ENCODE peak calls at places on chromosomes 2 and 18, in nine cellular contexts. One of them, this sample, is unnamed.

GRCh38 chr2:31962757-31963361 is 47.9 kb downstream of the MEMO1 start:
- DNase-seq in stomach: no peak
- DNase-seq in HCT116: no peak
- DNase-seq in CD8-positive, alpha-beta T cell: no peak
- DNase-seq in neural progenitor cell: no peak
- DNase-seq in CD4-positive, alpha-beta T cell: no peak
- DNase-seq in adrenal gland: peak; percentile 43
- DNase-seq in BE2C: no peak
- DNase-seq in ascending aorta: no peak
- DNase-seq in this sample: no peak

GRCh38 chr2:3661149-3661660 is 3.2 kb downstream of the ALLC start:
- DNase-seq in CD4-positive, alpha-beta T cell: no peak
- DNase-seq in adrenal gland: no peak
- DNase-seq in HCT116: no peak
- DNase-seq in CD8-positive, alpha-beta T cell: no peak
- DNase-seq in stomach: no peak
- DNase-seq in neural progenitor cell: no peak
- DNase-seq in BE2C: no peak
- DNase-seq in ascending aorta: no peak
- DNase-seq in this sample: no peak

GRCh38 chr2:113211226-113212105 is 37.7 kb downstream of the PSD4 start:
- DNase-seq in adrenal gland: peak; percentile 53
- DNase-seq in CD8-positive, alpha-beta T cell: no peak
- DNase-seq in BE2C: no peak
- DNase-seq in neural progenitor cell: no peak
- DNase-seq in HCT116: peak; percentile 23
- DNase-seq in stomach: no peak
- DNase-seq in CD4-positive, alpha-beta T cell: no peak
- DNase-seq in ascending aorta: no peak
- DNase-seq in this sample: no peak

GRCh38 chr2:84495539-84496146 is 20.7 kb upstream of the DNAH6 start:
- DNase-seq in adrenal gland: peak; percentile 11
- DNase-seq in stomach: no peak
- DNase-seq in ascending aorta: no peak
- DNase-seq in neural progenitor cell: peak; percentile 72
- DNase-seq in BE2C: no peak
- DNase-seq in HCT116: peak; percentile 70
- DNase-seq in CD4-positive, alpha-beta T cell: peak; percentile 17
- DNase-seq in CD8-positive, alpha-beta T cell: peak; percentile 25
- DNase-seq in this sample: no peak

GRCh38 chr2:225272173-225272572 is 127.3 kb upstream of the NYAP2 start:
- DNase-seq in HCT116: no peak
- DNase-seq in neural progenitor cell: no peak
- DNase-seq in CD4-positive, alpha-beta T cell: no peak
- DNase-seq in ascending aorta: no peak
- DNase-seq in adrenal gland: no peak
- DNase-seq in BE2C: no peak
- DNase-seq in stomach: no peak
- DNase-seq in CD8-positive, alpha-beta T cell: no peak
- DNase-seq in this sample: no peak

GRCh38 chr2:40213071-40213470 is 238.8 kb downstream of the SLC8A1 start:
- DNase-seq in adrenal gland: no peak
- DNase-seq in HCT116: no peak
- DNase-seq in CD8-positive, alpha-beta T cell: no peak
- DNase-seq in stomach: no peak
- DNase-seq in CD4-positive, alpha-beta T cell: no peak
- DNase-seq in neural progenitor cell: peak; percentile 15
- DNase-seq in BE2C: no peak
- DNase-seq in ascending aorta: no peak
- DNase-seq in this sample: no peak

GRCh38 chr18:57891707-57892391 is 88.7 kb upstream of the ATP8B1 start:
- DNase-seq in neural progenitor cell: no peak
- DNase-seq in BE2C: no peak
- DNase-seq in CD4-positive, alpha-beta T cell: no peak
- DNase-seq in ascending aorta: no peak
- DNase-seq in adrenal gland: no peak
- DNase-seq in HCT116: no peak
- DNase-seq in CD8-positive, alpha-beta T cell: no peak
- DNase-seq in stomach: no peak
- DNase-seq in this sample: no peak

GRCh38 chr2:231926180-231926741 is at the start of gene NPPC:
- DNase-seq in neural progenitor cell: peak; percentile 89
- DNase-seq in ascending aorta: peak; percentile 53
- DNase-seq in CD8-positive, alpha-beta T cell: peak; percentile 51
- DNase-seq in HCT116: no peak
- DNase-seq in CD4-positive, alpha-beta T cell: no peak
- DNase-seq in BE2C: peak; percentile 90
- DNase-seq in adrenal gland: peak; percentile 34
- DNase-seq in stomach: peak; percentile 34
- DNase-seq in this sample: peak; percentile 83

GRCh38 chr2:144596074-144596871 is 76.4 kb upstream of the ZEB2 start:
- DNase-seq in BE2C: no peak
- DNase-seq in adrenal gland: peak; percentile 38
- DNase-seq in HCT116: no peak
- DNase-seq in stomach: no peak
- DNase-seq in neural progenitor cell: peak; percentile 55
- DNase-seq in ascending aorta: no peak
- DNase-seq in CD4-positive, alpha-beta T cell: no peak
- DNase-seq in CD8-positive, alpha-beta T cell: no peak
- DNase-seq in this sample: no peak

GRCh38 chr2:27079233-27080139 is 1.1 kb downstream of the EMILIN1 start:
- DNase-seq in HCT116: no peak
- DNase-seq in ascending aorta: no peak
- DNase-seq in BE2C: peak; percentile 41
- DNase-seq in neural progenitor cell: no peak
- DNase-seq in adrenal gland: no peak
- DNase-seq in CD4-positive, alpha-beta T cell: no peak
- DNase-seq in CD8-positive, alpha-beta T cell: no peak
- DNase-seq in stomach: no peak
- DNase-seq in this sample: no peak

GRCh38 chr2:232484628-232485332 is 2.9 kb downstream of the ECEL1 start:
- DNase-seq in CD4-positive, alpha-beta T cell: peak; percentile 2
- DNase-seq in neural progenitor cell: no peak
- DNase-seq in adrenal gland: no peak
- DNase-seq in HCT116: no peak
- DNase-seq in CD8-positive, alpha-beta T cell: no peak
- DNase-seq in stomach: no peak
- DNase-seq in ascending aorta: no peak
- DNase-seq in BE2C: no peak
- DNase-seq in this sample: peak; percentile 19

GRCh38 chr2:224507789-224508188 is 77.4 kb downstream of the CUL3 start:
- DNase-seq in CD8-positive, alpha-beta T cell: no peak
- DNase-seq in BE2C: no peak
- DNase-seq in adrenal gland: no peak
- DNase-seq in HCT116: no peak
- DNase-seq in CD4-positive, alpha-beta T cell: no peak
- DNase-seq in neural progenitor cell: no peak
- DNase-seq in stomach: no peak
- DNase-seq in ascending aorta: no peak
- DNase-seq in this sample: no peak

GRCh38 chr2:129255610-129256313 is 723.7 kb upstream of the RAB6C start:
- DNase-seq in adrenal gland: no peak
- DNase-seq in ascending aorta: no peak
- DNase-seq in neural progenitor cell: no peak
- DNase-seq in CD8-positive, alpha-beta T cell: no peak
- DNase-seq in BE2C: no peak
- DNase-seq in stomach: no peak
- DNase-seq in CD4-positive, alpha-beta T cell: no peak
- DNase-seq in HCT116: no peak
- DNase-seq in this sample: no peak

GRCh38 chr2:148567716-148568115 is 76.8 kb upstream of the EPC2 start:
- DNase-seq in adrenal gland: no peak
- DNase-seq in HCT116: no peak
- DNase-seq in CD4-positive, alpha-beta T cell: no peak
- DNase-seq in ascending aorta: no peak
- DNase-seq in CD8-positive, alpha-beta T cell: no peak
- DNase-seq in BE2C: no peak
- DNase-seq in neural progenitor cell: no peak
- DNase-seq in stomach: no peak
- DNase-seq in this sample: no peak

GRCh38 chr2:194819367-194819766 is 837.7 kb upstream of the SLC39A10 start:
- DNase-seq in adrenal gland: no peak
- DNase-seq in stomach: no peak
- DNase-seq in BE2C: no peak
- DNase-seq in ascending aorta: no peak
- DNase-seq in CD4-positive, alpha-beta T cell: no peak
- DNase-seq in CD8-positive, alpha-beta T cell: no peak
- DNase-seq in HCT116: no peak
- DNase-seq in neural progenitor cell: peak; percentile 18
- DNase-seq in this sample: no peak

GRCh38 chr2:240624011-240624949 is 1.0 kb upstream of the GPR35 start:
- DNase-seq in HCT116: no peak
- DNase-seq in stomach: no peak
- DNase-seq in adrenal gland: peak; percentile 6
- DNase-seq in ascending aorta: peak; percentile 58
- DNase-seq in BE2C: peak; percentile 5
- DNase-seq in neural progenitor cell: no peak
- DNase-seq in CD8-positive, alpha-beta T cell: no peak
- DNase-seq in CD4-positive, alpha-beta T cell: no peak
- DNase-seq in this sample: no peak

GRCh38 chr2:105627530-105627929 is 117.2 kb upstream of the NCK2 start:
- DNase-seq in neural progenitor cell: no peak
- DNase-seq in ascending aorta: peak; percentile 39
- DNase-seq in CD8-positive, alpha-beta T cell: no peak
- DNase-seq in HCT116: no peak
- DNase-seq in CD4-positive, alpha-beta T cell: no peak
- DNase-seq in BE2C: no peak
- DNase-seq in stomach: no peak
- DNase-seq in adrenal gland: no peak
- DNase-seq in this sample: no peak

GRCh38 chr2:31347788-31348187 is 66.8 kb downstream of the XDH start:
- DNase-seq in BE2C: no peak
- DNase-seq in CD8-positive, alpha-beta T cell: no peak
- DNase-seq in HCT116: no peak
- DNase-seq in neural progenitor cell: peak; percentile 57
- DNase-seq in stomach: no peak
- DNase-seq in ascending aorta: no peak
- DNase-seq in CD4-positive, alpha-beta T cell: no peak
- DNase-seq in adrenal gland: no peak
- DNase-seq in this sample: no peak

GRCh38 chr2:14615701-14616100 is 16.8 kb upstream of the LRATD1 start:
- DNase-seq in stomach: no peak
- DNase-seq in BE2C: no peak
- DNase-seq in ascending aorta: no peak
- DNase-seq in neural progenitor cell: no peak
- DNase-seq in adrenal gland: no peak
- DNase-seq in CD8-positive, alpha-beta T cell: no peak
- DNase-seq in CD4-positive, alpha-beta T cell: no peak
- DNase-seq in HCT116: no peak
- DNase-seq in this sample: no peak
- H3K9me3 ChIP-seq in stomach: no peaks in the 10 kb centered on the region
- H3K9me3 ChIP-seq in BE2C: no peaks in the 10 kb centered on the region
- H3K9me3 ChIP-seq in ascending aorta: no peaks in the 10 kb centered on the region
- H3K9me3 ChIP-seq in neural progenitor cell: no peaks in the 10 kb centered on the region
- H3K9me3 ChIP-seq in adrenal gland: no peaks in the 10 kb centered on the region
- H3K9me3 ChIP-seq in CD8-positive, alpha-beta T cell: no peaks in the 10 kb centered on the region
- H3K9me3 ChIP-seq in CD4-positive, alpha-beta T cell: no peaks in the 10 kb centered on the region
- H3K9me3 ChIP-seq in HCT116: no peaks in the 10 kb centered on the region
- H3K9me3 ChIP-seq in this sample: no peaks in the 10 kb centered on the region

DNA sequence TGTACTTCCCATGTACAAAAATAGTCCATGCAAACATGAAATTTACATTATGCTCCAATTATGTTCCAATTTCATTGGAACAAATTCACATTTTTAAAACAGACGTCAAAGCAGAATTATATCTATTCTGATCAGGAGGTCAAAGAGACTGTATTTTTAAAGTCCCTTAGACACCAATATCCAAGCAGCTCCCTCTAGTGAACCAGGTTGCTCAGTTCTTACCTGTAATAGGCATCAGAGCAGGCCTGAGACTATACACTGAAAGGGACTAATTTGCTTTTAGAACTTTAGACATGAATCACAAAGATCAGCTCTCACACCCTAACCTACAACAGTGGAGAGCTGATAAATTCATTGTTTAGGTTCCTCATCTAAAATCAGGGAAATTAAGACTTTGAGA is 273.9 kb downstream of the MBD2 start:
- DNase-seq in stomach: no peak
- DNase-seq in BE2C: no peak
- DNase-seq in CD4-positive, alpha-beta T cell: no peak
- DNase-seq in neural progenitor cell: no peak
- DNase-seq in CD8-positive, alpha-beta T cell: no peak
- DNase-seq in ascending aorta: no peak
- DNase-seq in adrenal gland: no peak
- DNase-seq in HCT116: no peak
- DNase-seq in this sample: no peak
- TF ChIP-seq CTCF in stomach: no peak
- TF ChIP-seq CTCF in BE2C: no peak
- TF ChIP-seq CTCF in CD4-positive, alpha-beta T cell: no peak
- TF ChIP-seq CTCF in neural progenitor cell: no peak
- TF ChIP-seq CTCF in CD8-positive, alpha-beta T cell: no peak
- TF ChIP-seq CTCF in ascending aorta: no peak
- TF ChIP-seq CTCF in adrenal gland: no peak
- TF ChIP-seq CTCF in HCT116: no peak
- TF ChIP-seq CTCF in this sample: peak; percentile 46

DNA sequence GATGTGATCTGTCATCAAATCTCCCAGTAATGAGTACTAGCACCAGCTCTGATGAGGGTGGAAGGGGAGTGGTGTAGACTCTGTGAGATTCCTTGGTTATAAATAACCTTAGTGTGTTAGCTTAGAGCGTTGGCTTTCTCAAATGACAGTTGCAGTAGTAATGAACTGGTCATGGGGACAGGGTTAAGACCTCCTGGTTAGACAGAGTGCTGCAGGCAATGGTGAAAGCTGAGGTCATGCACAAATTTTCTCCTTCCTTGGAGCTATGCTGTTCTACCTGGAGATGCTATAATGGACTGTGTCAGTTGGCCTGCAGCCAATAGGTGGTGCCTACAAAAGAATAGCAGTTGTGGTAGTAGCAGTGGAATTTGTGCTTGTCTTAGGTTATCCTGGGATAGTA is 1063.3 kb upstream of the CRIM1 start:
- DNase-seq in stomach: no peak
- DNase-seq in ascending aorta: no peak
- DNase-seq in BE2C: no peak
- DNase-seq in CD8-positive, alpha-beta T cell: no peak
- DNase-seq in HCT116: no peak
- DNase-seq in CD4-positive, alpha-beta T cell: no peak
- DNase-seq in neural progenitor cell: no peak
- DNase-seq in adrenal gland: no peak
- DNase-seq in this sample: no peak
- H3K9me3 ChIP-seq in stomach: peaks cover 8% of the 10 kb centered on the region
- H3K9me3 ChIP-seq in ascending aorta: no peaks in the 10 kb centered on the region
- H3K9me3 ChIP-seq in BE2C: no peaks in the 10 kb centered on the region
- H3K9me3 ChIP-seq in CD8-positive, alpha-beta T cell: no peaks in the 10 kb centered on the region
- H3K9me3 ChIP-seq in HCT116: peaks cover under 1% of the 10 kb centered on the region
- H3K9me3 ChIP-seq in CD4-positive, alpha-beta T cell: no peaks in the 10 kb centered on the region
- H3K9me3 ChIP-seq in neural progenitor cell: no peaks in the 10 kb centered on the region
- H3K9me3 ChIP-seq in adrenal gland: no peaks in the 10 kb centered on the region
- H3K9me3 ChIP-seq in this sample: no peaks in the 10 kb centered on the region

GRCh38 chr2:217637268-217637615 is 365.6 kb downstream of the TNS1 start:
- DNase-seq in CD8-positive, alpha-beta T cell: no peak
- DNase-seq in stomach: no peak
- DNase-seq in adrenal gland: no peak
- DNase-seq in neural progenitor cell: peak; percentile 26
- DNase-seq in HCT116: no peak
- DNase-seq in CD4-positive, alpha-beta T cell: no peak
- DNase-seq in BE2C: peak; percentile 42
- DNase-seq in ascending aorta: no peak
- DNase-seq in this sample: no peak
- TF ChIP-seq CTCF in CD8-positive, alpha-beta T cell: no peak
- TF ChIP-seq CTCF in stomach: no peak
- TF ChIP-seq CTCF in adrenal gland: no peak
- TF ChIP-seq CTCF in neural progenitor cell: no peak
- TF ChIP-seq CTCF in HCT116: no peak
- TF ChIP-seq CTCF in CD4-positive, alpha-beta T cell: no peak
- TF ChIP-seq CTCF in BE2C: no peak
- TF ChIP-seq CTCF in ascending aorta: no peak
- TF ChIP-seq CTCF in this sample: no peak